ENCODE peak calls at places on chromosomes 12 and 14, in seven cellular contexts. C is NCI-H524 treated with DMSO at 0.1 percent for 48 hours; O is tibial nerve; L is T-helper 1 cell; G is stimulated activated CD4-positive, alpha-beta T cell treated with anti-CD3 and anti-CD28 coated beads, Interleukin-12 subunit alpha, Interleukin-12 subunit beta, amount 100 ng/mL, for 4 hours; V is fibroblast of villous mesenchyme; K is stimulated activated CD8-positive, alpha-beta memory T cell treated with anti-CD3 and anti-CD28 coated beads, Interleukin-12 subunit alpha, Interleukin-12 subunit beta, amount 100 ng/mL, for 1 hour. E is an unnamed sample.

GRCh38 chr12:26126340-26127284 is 1.8 kb upstream of the BHLHE41 start:
- DNase-seq in C (peak), O (peak), L (no peak), G (peak), V (peak), K (no peak), E (peak)

GRCh38 chr12:82955020-82955419 is 268.3 kb downstream of the TMTC2 start:
- DNase-seq in C (no peak), O (no peak), L (no peak), G (no peak), V (no peak), K (no peak), E (peak)

GRCh38 chr12:44961887-44962286 is 85.8 kb upstream of the NELL2 start:
- DNase-seq in C (no peak), O (no peak), L (no peak), G (no peak), V (no peak), K (no peak), E (no peak)

GRCh38 chr12:2615665-2616387 is 178.9 kb upstream of the FKBP4 start:
- DNase-seq in C (no peak), O (no peak), L (no peak), G (no peak), V (no peak), K (no peak), E (no peak)

GRCh38 chr14:104826197-104826857 is 25.4 kb downstream of the ZBTB42 start:
- DNase-seq in C (peak), O (peak), L (peak), G (peak), V (peak), K (peak), E (peak)

GRCh38 chr12:94588271-94588785 is 62.0 kb downstream of the TMCC3 start:
- DNase-seq in C (no peak), O (no peak), L (no peak), G (no peak), V (no peak), K (no peak), E (no peak)

GRCh38 chr12:38664661-38665269 is 240.6 kb downstream of the CPNE8 start:
- DNase-seq in C (no peak), O (no peak), L (no peak), G (no peak), V (peak), K (no peak), E (peak)

GRCh38 chr12:52539024-52539820 is 13.7 kb downstream of the KRT71 start:
- DNase-seq in C (no peak), O (no peak), L (no peak), G (no peak), V (peak), K (no peak), E (no peak)

GRCh38 chr12:52380271-52380694 is 5.2 kb downstream of the KRT84 start:
- DNase-seq in C (no peak), O (no peak), L (no peak), G (no peak), V (peak), K (no peak), E (peak)

GRCh38 chr12:77847060-77847541 is 16.4 kb downstream of the NAV3 start:
- DNase-seq in C (no peak), O (no peak), L (no peak), G (no peak), V (peak), K (no peak), E (peak)

GRCh38 chr14:24079521-24080141 is 8.3 kb downstream of the CPNE6 start:
- DNase-seq in C (peak), O (no peak), L (no peak), G (no peak), V (no peak), K (no peak), E (no peak)

GRCh38 chr12:13537623-13538022 is 341.1 kb downstream of the EMP1 start:
- DNase-seq in C (no peak), O (no peak), L (no peak), G (no peak), V (no peak), K (no peak), E (no peak)

GRCh38 chr12:65937181-65937641 is 112.9 kb downstream of the HMGA2 start:
- DNase-seq in C (no peak), O (no peak), L (no peak), G (no peak), V (peak), K (no peak), E (peak)

GRCh38 chr12:113445544-113446176 is 23.5 kb downstream of the SDSL start:
- DNase-seq in C (no peak), O (no peak), L (no peak), G (no peak), V (no peak), K (no peak), E (no peak)

GRCh38 chr14:34043627-34044372 is 92.9 kb upstream of the EGLN3 start:
- DNase-seq in C (no peak), O (no peak), L (peak), G (peak), V (no peak), K (peak), E (no peak)

GRCh38 chr12:108563135-108563803 is 873 bp downstream of the ISCU start:
- DNase-seq in C (peak), O (peak), L (peak), G (peak), V (peak), K (peak), E (peak)

GRCh38 chr14:53391631-53392030 is 238.5 kb upstream of the DDHD1 start:
- DNase-seq in C (no peak), O (no peak), L (no peak), G (no peak), V (peak), K (no peak), E (no peak)

GRCh38 chr12:92226961-92227360 is 81.3 kb upstream of the BTG1 start:
- DNase-seq in C (no peak), O (no peak), L (no peak), G (no peak), V (no peak), K (no peak), E (no peak)

GRCh38 chr12:726281-727140 is 25.9 kb upstream of the WNK1 start:
- DNase-seq in C (no peak), O (no peak), L (no peak), G (no peak), V (no peak), K (no peak), E (no peak)

GRCh38 chr12:52228366-52228765 is 4.7 kb upstream of the KRT7 start:
- DNase-seq in C (no peak), O (no peak), L (no peak), G (no peak), V (no peak), K (no peak), E (no peak)

GRCh38 chr14:85421166-85421877 is 108.6 kb upstream of the FLRT2 start:
- DNase-seq in C (no peak), O (no peak), L (no peak), G (no peak), V (peak), K (no peak), E (no peak)

GRCh38 chr14:50037837-50038236 is 78.5 kb downstream of the VCPKMT start:
- DNase-seq in C (no peak), O (no peak), L (no peak), G (no peak), V (peak), K (no peak), E (no peak)

GRCh38 chr14:92655372-92655771 is 93.1 kb downstream of the LGMN start:
- DNase-seq in C (no peak), O (no peak), L (no peak), G (no peak), V (no peak), K (no peak), E (no peak)

GRCh38 chr12:108633534-108634224 is at the start of gene SELPLG:
- DNase-seq in C (no peak), O (no peak), L (peak), G (peak), V (no peak), K (peak), E (no peak)

GRCh38 chr12:61993734-61994345 is 266.4 kb upstream of the USP15 start:
- DNase-seq in C (peak), O (no peak), L (no peak), G (no peak), V (peak), K (no peak), E (peak)

GRCh38 chr12:51850081-51850932 is 1.8 kb upstream of the FIGNL2 start:
- DNase-seq in C (no peak), O (no peak), L (no peak), G (no peak), V (no peak), K (no peak), E (no peak)

GRCh38 chr12:57727758-57728395 is 10.7 kb downstream of the AGAP2 start:
- DNase-seq in C (no peak), O (no peak), L (no peak), G (no peak), V (no peak), K (no peak), E (no peak)

GRCh38 chr14:31278883-31279282 is 71.3 kb upstream of the HECTD1 start:
- DNase-seq in C (no peak), O (no peak), L (no peak), G (no peak), V (no peak), K (no peak), E (no peak)

GRCh38 chr12:132191715-132192553 is 47.7 kb downstream of the NOC4L start:
- DNase-seq in C (no peak), O (no peak), L (no peak), G (no peak), V (no peak), K (no peak), E (no peak)

GRCh38 chr12:68871899-68872298 is 61.1 kb downstream of the CPM start:
- DNase-seq in C (no peak), O (no peak), L (no peak), G (no peak), V (peak), K (no peak), E (peak)

GRCh38 chr12:23884909-23885308 is 64.6 kb downstream of the SOX5 start:
- DNase-seq in C (no peak), O (no peak), L (no peak), G (no peak), V (no peak), K (no peak), E (peak)

GRCh38 chr14:97458302-97459137 is 661.3 kb downstream of the VRK1 start:
- DNase-seq in C (no peak), O (no peak), L (peak), G (peak), V (no peak), K (peak), E (no peak)

GRCh38 chr14:32991706-32992105 is 53.0 kb downstream of the NPAS3 start:
- DNase-seq in C (no peak), O (no peak), L (no peak), G (no peak), V (no peak), K (no peak), E (no peak)

GRCh38 chr14:103805708-103806107 is 41.7 kb downstream of the PPP1R13B start:
- DNase-seq in C (no peak), O (no peak), L (no peak), G (no peak), V (peak), K (no peak), E (no peak)

GRCh38 chr14:51873221-51873893 is 12.9 kb downstream of the GNG2 start:
- DNase-seq in C (no peak), O (no peak), L (no peak), G (no peak), V (peak), K (no peak), E (no peak)

GRCh38 chr12:114397978-114398881 is 7.7 kb downstream of the TBX5 start:
- DNase-seq in C (no peak), O (no peak), L (no peak), G (no peak), V (no peak), K (no peak), E (no peak)

E was measured in SK-MEL-5.